ENCODE peak calls at places on chromosomes 6 and 20, in seven cellular contexts. One of them, this sample, is unnamed.

GRCh38 chr6:118198746-118199145 is 291.7 kb downstream of the SLC35F1 start:
- DNase-seq in IMR-90: peak; percentile 4
- DNase-seq in psoas muscle: no peak
- DNase-seq in cardiac fibroblast: peak; percentile 3
- DNase-seq in adrenal gland: no peak
- DNase-seq in K562: no peak
- DNase-seq in GM20000: no peak
- DNase-seq in this sample: no peak

GRCh38 chr6:139653136-139653535 is 278.7 kb upstream of the CITED2 start:
- DNase-seq in psoas muscle: no peak
- DNase-seq in GM20000: no peak
- DNase-seq in cardiac fibroblast: no peak
- DNase-seq in adrenal gland: no peak
- DNase-seq in K562: no peak
- DNase-seq in IMR-90: no peak
- DNase-seq in this sample: no peak

GRCh38 chr6:155126727-155127439 is 131.8 kb downstream of the TIAM2 start:
- DNase-seq in adrenal gland: peak; percentile 66
- DNase-seq in K562: peak; percentile 33
- DNase-seq in cardiac fibroblast: peak; percentile 81
- DNase-seq in IMR-90: peak; percentile 80
- DNase-seq in psoas muscle: peak; percentile 57
- DNase-seq in GM20000: peak; percentile 20
- DNase-seq in this sample: peak; percentile 42

GRCh38 chr6:3328796-3329195 is 70.0 kb downstream of the PSMG4 start:
- DNase-seq in K562: no peak
- DNase-seq in GM20000: no peak
- DNase-seq in adrenal gland: no peak
- DNase-seq in psoas muscle: no peak
- DNase-seq in cardiac fibroblast: no peak
- DNase-seq in IMR-90: no peak
- DNase-seq in this sample: no peak

GRCh38 chr20:17650301-17650761 is 31.7 kb downstream of the RRBP1 start:
- DNase-seq in IMR-90: no peak
- DNase-seq in GM20000: no peak
- DNase-seq in adrenal gland: no peak
- DNase-seq in psoas muscle: no peak
- DNase-seq in K562: no peak
- DNase-seq in cardiac fibroblast: no peak
- DNase-seq in this sample: no peak

GRCh38 chr6:100446922-100447899 is 17.5 kb downstream of the SIM1 start:
- DNase-seq in GM20000: no peak
- DNase-seq in adrenal gland: no peak
- DNase-seq in IMR-90: no peak
- DNase-seq in psoas muscle: no peak
- DNase-seq in cardiac fibroblast: peak; percentile 27
- DNase-seq in K562: no peak
- DNase-seq in this sample: peak; percentile 21

GRCh38 chr6:150617496-150618460 is 18.1 kb downstream of the PLEKHG1 start:
- DNase-seq in GM20000: no peak
- DNase-seq in adrenal gland: no peak
- DNase-seq in K562: no peak
- DNase-seq in IMR-90: no peak
- DNase-seq in psoas muscle: no peak
- DNase-seq in cardiac fibroblast: peak; percentile 18
- DNase-seq in this sample: no peak

GRCh38 chr20:47694021-47694818 is 91.1 kb downstream of the SULF2 start:
- DNase-seq in IMR-90: no peak
- DNase-seq in psoas muscle: no peak
- DNase-seq in adrenal gland: no peak
- DNase-seq in K562: no peak
- DNase-seq in GM20000: no peak
- DNase-seq in cardiac fibroblast: no peak
- DNase-seq in this sample: no peak

GRCh38 chr6:154426997-154427396 is 70.4 kb upstream of the IPCEF1 start:
- DNase-seq in psoas muscle: no peak
- DNase-seq in cardiac fibroblast: no peak
- DNase-seq in GM20000: no peak
- DNase-seq in IMR-90: no peak
- DNase-seq in adrenal gland: no peak
- DNase-seq in K562: no peak
- DNase-seq in this sample: no peak

GRCh38 chr20:59832406-59833156 is 100.9 kb downstream of the SYCP2 start:
- DNase-seq in IMR-90: no peak
- DNase-seq in K562: no peak
- DNase-seq in GM20000: no peak
- DNase-seq in adrenal gland: no peak
- DNase-seq in cardiac fibroblast: no peak
- DNase-seq in psoas muscle: no peak
- DNase-seq in this sample: peak; percentile 12

GRCh38 chr6:67881706-67882065 is 753.4 kb upstream of the ADGRB3 start:
- DNase-seq in GM20000: no peak
- DNase-seq in adrenal gland: no peak
- DNase-seq in IMR-90: no peak
- DNase-seq in cardiac fibroblast: no peak
- DNase-seq in K562: no peak
- DNase-seq in psoas muscle: no peak
- DNase-seq in this sample: no peak

GRCh38 chr20:63947638-63948456 is 8.4 kb downstream of the UCKL1 start:
- DNase-seq in cardiac fibroblast: no peak
- DNase-seq in adrenal gland: peak; percentile 48
- DNase-seq in GM20000: no peak
- DNase-seq in psoas muscle: peak; percentile 17
- DNase-seq in IMR-90: no peak
- DNase-seq in K562: no peak
- DNase-seq in this sample: no peak

GRCh38 chr6:81750201-81750600 is 2.3 kb downstream of the TENT5A start:
- DNase-seq in K562: no peak
- DNase-seq in adrenal gland: no peak
- DNase-seq in IMR-90: no peak
- DNase-seq in psoas muscle: no peak
- DNase-seq in cardiac fibroblast: no peak
- DNase-seq in GM20000: no peak
- DNase-seq in this sample: no peak
- TF ChIP-seq CTCF in K562: no peak
- TF ChIP-seq CTCF in adrenal gland: no peak
- TF ChIP-seq CTCF in IMR-90: no peak
- TF ChIP-seq CTCF in psoas muscle: no peak
- TF ChIP-seq CTCF in cardiac fibroblast: no peak
- TF ChIP-seq CTCF in GM20000: no peak
- TF ChIP-seq CTCF in this sample: no peak

GRCh38 chr6:50842446-50842845 is 23.8 kb downstream of the TFAP2B start:
- DNase-seq in K562: no peak
- DNase-seq in psoas muscle: no peak
- DNase-seq in adrenal gland: no peak
- DNase-seq in cardiac fibroblast: no peak
- DNase-seq in IMR-90: no peak
- DNase-seq in GM20000: no peak
- DNase-seq in this sample: no peak

GRCh38 chr6:50837589-50838445 is 19.1 kb downstream of the TFAP2B start:
- DNase-seq in IMR-90: no peak
- DNase-seq in psoas muscle: no peak
- DNase-seq in adrenal gland: no peak
- DNase-seq in cardiac fibroblast: no peak
- DNase-seq in GM20000: no peak
- DNase-seq in K562: no peak
- DNase-seq in this sample: no peak

GRCh38 chr6:50840112-50840813 is 21.6 kb downstream of the TFAP2B start:
- DNase-seq in K562: no peak
- DNase-seq in adrenal gland: no peak
- DNase-seq in psoas muscle: no peak
- DNase-seq in cardiac fibroblast: no peak
- DNase-seq in IMR-90: no peak
- DNase-seq in GM20000: no peak
- DNase-seq in this sample: no peak

GRCh38 chr6:50842861-50843384 is 24.3 kb downstream of the TFAP2B start:
- DNase-seq in GM20000: no peak
- DNase-seq in cardiac fibroblast: no peak
- DNase-seq in psoas muscle: no peak
- DNase-seq in IMR-90: no peak
- DNase-seq in K562: no peak
- DNase-seq in adrenal gland: no peak
- DNase-seq in this sample: peak; percentile 20

DNA sequence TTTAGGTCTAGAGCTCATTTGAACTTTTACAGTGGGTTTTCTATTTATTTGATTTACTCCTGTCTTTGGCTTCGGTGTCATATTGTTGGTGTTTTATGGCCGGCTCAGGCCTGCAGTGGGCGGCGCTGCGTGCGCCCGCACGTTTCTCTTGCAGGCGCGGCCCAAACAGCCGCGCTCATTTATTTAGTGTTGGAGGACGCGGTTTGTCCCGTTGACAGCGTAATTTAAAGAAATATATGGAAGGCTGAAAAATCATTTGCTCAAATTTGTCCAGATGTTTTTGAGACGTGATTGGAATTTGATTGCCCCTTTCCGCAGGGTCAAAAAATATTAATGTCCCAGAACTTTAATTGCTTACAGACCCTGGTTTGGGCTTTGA is 22.1 kb downstream of the TFAP2B start:
- DNase-seq in cardiac fibroblast: no peak
- DNase-seq in IMR-90: no peak
- DNase-seq in GM20000: no peak
- DNase-seq in K562: no peak
- DNase-seq in psoas muscle: no peak
- DNase-seq in adrenal gland: no peak
- DNase-seq in this sample: no peak
- TF ChIP-seq CTCF in cardiac fibroblast: no peak
- TF ChIP-seq CTCF in IMR-90: no peak
- TF ChIP-seq CTCF in GM20000: no peak
- TF ChIP-seq CTCF in K562: no peak
- TF ChIP-seq CTCF in psoas muscle: no peak
- TF ChIP-seq CTCF in adrenal gland: no peak
- TF ChIP-seq CTCF in this sample: no peak

DNA sequence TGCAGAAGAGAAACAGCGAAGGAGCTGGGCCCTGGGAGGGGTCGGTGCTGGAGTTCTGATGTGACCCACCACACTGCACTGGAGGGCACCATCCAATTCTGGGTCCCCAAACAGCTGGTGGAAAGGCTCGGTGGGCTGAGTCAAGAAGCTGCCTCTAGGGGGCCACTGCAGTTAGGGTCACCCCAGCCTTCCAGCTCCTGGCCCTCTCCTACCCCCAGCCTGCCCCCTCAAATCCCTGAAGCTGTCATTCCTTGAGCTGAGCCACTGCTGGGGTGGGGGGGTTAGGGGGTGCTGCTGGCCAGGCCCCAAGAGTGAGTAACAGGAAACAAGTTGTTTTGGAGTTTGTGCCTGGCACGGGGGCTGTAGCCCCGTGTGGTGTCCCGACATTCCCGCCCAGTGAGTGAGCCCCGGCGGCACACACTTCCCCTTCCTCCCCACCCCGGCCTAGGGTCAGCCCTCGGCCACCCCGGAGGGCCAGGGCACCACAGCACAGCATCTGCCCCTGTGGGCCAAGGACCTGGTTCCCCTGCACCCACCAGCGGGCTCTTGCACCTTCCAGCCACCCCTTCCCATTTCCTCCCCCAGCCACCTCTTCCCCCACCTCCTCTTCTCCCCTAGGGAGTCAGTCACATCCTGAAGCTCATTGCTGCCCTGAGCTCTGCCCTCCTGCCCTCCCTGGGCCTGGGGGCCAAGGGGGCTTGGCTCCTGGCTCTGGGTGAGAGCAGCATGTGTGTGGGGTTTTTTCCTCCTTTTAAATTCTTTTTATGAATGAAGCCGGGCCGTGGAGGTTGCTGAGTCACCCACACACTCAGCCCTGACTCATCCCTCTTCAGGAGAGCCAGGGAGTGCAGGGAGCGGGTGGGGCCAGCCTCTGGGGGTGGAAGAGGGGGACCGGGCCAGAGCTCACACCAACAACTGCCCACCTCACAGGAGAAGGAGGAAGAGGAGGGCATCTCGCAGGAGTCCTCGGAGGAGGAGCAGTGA is 4.6 kb downstream of the SMIM29 start:
- DNase-seq in IMR-90: peak; percentile 95
- DNase-seq in cardiac fibroblast: peak; percentile 96
- DNase-seq in K562: peak; percentile 92
- DNase-seq in psoas muscle: peak; percentile 83
- DNase-seq in GM20000: peak; percentile 36
- DNase-seq in adrenal gland: peak; percentile 77
- DNase-seq in this sample: peak; percentile 36
- TF ChIP-seq CTCF in IMR-90: peak; percentile 42
- TF ChIP-seq CTCF in cardiac fibroblast: peak; percentile 41
- TF ChIP-seq CTCF in K562: peak; percentile 57
- TF ChIP-seq CTCF in psoas muscle: peak; percentile 16
- TF ChIP-seq CTCF in GM20000: peak; percentile 13
- TF ChIP-seq CTCF in adrenal gland: no peak
- TF ChIP-seq CTCF in this sample: peak; percentile 14

GRCh38 chr6:33566182-33567084 is 13.6 kb downstream of the BAK1 start:
- DNase-seq in adrenal gland: peak; percentile 73
- DNase-seq in K562: peak; percentile 13
- DNase-seq in GM20000: no peak
- DNase-seq in psoas muscle: no peak
- DNase-seq in cardiac fibroblast: peak; percentile 63
- DNase-seq in IMR-90: peak; percentile 60
- DNase-seq in this sample: no peak

GRCh38 chr6:33571637-33572316 is 8.3 kb downstream of the BAK1 start:
- DNase-seq in cardiac fibroblast: no peak
- DNase-seq in K562: peak; percentile 46
- DNase-seq in GM20000: no peak
- DNase-seq in IMR-90: no peak
- DNase-seq in adrenal gland: no peak
- DNase-seq in psoas muscle: no peak
- DNase-seq in this sample: no peak

GRCh38 chr6:33575211-33575610 is 4.9 kb downstream of the BAK1 start:
- DNase-seq in psoas muscle: no peak
- DNase-seq in IMR-90: no peak
- DNase-seq in K562: no peak
- DNase-seq in cardiac fibroblast: no peak
- DNase-seq in GM20000: no peak
- DNase-seq in adrenal gland: no peak
- DNase-seq in this sample: no peak

GRCh38 chr6:33568826-33569570 is 11.1 kb downstream of the BAK1 start:
- DNase-seq in IMR-90: no peak
- DNase-seq in K562: no peak
- DNase-seq in adrenal gland: no peak
- DNase-seq in GM20000: no peak
- DNase-seq in cardiac fibroblast: no peak
- DNase-seq in psoas muscle: no peak
- DNase-seq in this sample: no peak

DNA sequence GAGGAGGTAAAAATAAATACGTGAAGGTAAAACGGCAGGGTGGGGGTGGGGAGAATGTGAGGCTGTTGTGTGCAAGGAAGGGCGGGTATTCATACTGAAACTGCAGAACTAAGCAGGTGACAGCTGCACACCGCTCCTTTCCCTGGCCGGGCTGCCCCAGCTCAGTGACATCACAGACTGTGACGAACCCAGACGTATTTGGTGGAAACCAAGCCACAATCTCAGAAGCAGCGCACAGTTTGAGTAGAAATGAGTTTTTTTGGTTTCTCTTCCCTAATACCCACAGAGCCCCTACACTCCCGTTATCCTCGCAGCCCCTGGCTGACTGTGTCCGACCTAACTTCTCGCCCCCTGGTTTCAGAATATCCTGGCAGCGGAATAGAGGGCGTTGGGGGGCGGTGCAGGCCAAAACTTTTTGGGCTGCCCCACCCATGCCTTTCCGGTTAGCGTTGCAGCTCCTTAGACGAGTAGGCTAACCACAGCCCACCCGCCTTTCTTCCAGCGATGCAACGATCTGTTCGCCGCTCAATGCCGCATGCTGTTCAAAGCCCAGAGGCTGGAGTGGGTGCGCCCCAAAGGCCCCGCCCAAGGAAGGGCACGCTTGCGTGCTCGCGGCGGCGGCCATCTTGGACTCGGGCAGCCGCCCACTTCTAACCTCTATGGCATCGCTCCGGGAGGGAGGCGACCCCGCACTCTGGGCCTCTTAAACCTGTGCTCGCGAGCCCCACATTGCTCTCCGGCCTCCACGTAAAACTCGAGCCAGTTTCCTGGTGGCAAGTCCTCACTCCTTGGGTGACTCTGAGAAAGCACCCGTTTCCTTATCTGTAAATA is 9.1 kb downstream of the BAK1 start:
- DNase-seq in K562: peak; percentile 93
- DNase-seq in adrenal gland: peak; percentile 83
- DNase-seq in cardiac fibroblast: peak; percentile 64
- DNase-seq in psoas muscle: peak; percentile 83
- DNase-seq in IMR-90: peak; percentile 57
- DNase-seq in GM20000: peak; percentile 96
- DNase-seq in this sample: peak; percentile 97
- TF ChIP-seq CTCF in K562: no peak
- TF ChIP-seq CTCF in adrenal gland: no peak
- TF ChIP-seq CTCF in cardiac fibroblast: no peak
- TF ChIP-seq CTCF in psoas muscle: no peak
- TF ChIP-seq CTCF in IMR-90: no peak
- TF ChIP-seq CTCF in GM20000: no peak
- TF ChIP-seq CTCF in this sample: no peak

This sample was measured in GM13976.